ENCODE peak calls at places on chromosomes 16 and 17, in five cellular contexts. One of them, this sample, is unnamed.
A peak's percentile ranks its signal among the peaks of the same experiment; 100 is the strongest.

GRCh38 chr17:3004150-3004801 is 59.1 kb downstream of the OR1D5 start:
- DNase-seq in right cardiac atrium: peak; percentile 100
- DNase-seq in non-pigmented ciliary epithelial cell: peak; percentile 51
- DNase-seq in stimulated activated CD8-positive, alpha-beta memory T cell treated with anti-CD3 and anti-CD28 coated beads, Interleukin-15, amount 100 ng/mL, for 1 hour: peak; percentile 18
- DNase-seq in Caki2: peak; percentile 93
- DNase-seq in this sample: peak; percentile 99

GRCh38 chr17:9028171-9028570 is 6.9 kb downstream of the NTN1 start:
- DNase-seq in stimulated activated CD8-positive, alpha-beta memory T cell treated with anti-CD3 and anti-CD28 coated beads, Interleukin-15, amount 100 ng/mL, for 1 hour: no peak
- DNase-seq in non-pigmented ciliary epithelial cell: no peak
- DNase-seq in right cardiac atrium: no peak
- DNase-seq in Caki2: no peak
- DNase-seq in this sample: no peak

GRCh38 chr17:8572767-8573166 is 57.8 kb downstream of the MYH10 start:
- DNase-seq in non-pigmented ciliary epithelial cell: no peak
- DNase-seq in Caki2: no peak
- DNase-seq in stimulated activated CD8-positive, alpha-beta memory T cell treated with anti-CD3 and anti-CD28 coated beads, Interleukin-15, amount 100 ng/mL, for 1 hour: no peak
- DNase-seq in right cardiac atrium: no peak
- DNase-seq in this sample: no peak

GRCh38 chr16:75070055-75070841 is 46.3 kb downstream of the LDHD start:
- DNase-seq in stimulated activated CD8-positive, alpha-beta memory T cell treated with anti-CD3 and anti-CD28 coated beads, Interleukin-15, amount 100 ng/mL, for 1 hour: no peak
- DNase-seq in non-pigmented ciliary epithelial cell: no peak
- DNase-seq in Caki2: no peak
- DNase-seq in right cardiac atrium: peak; percentile 90
- DNase-seq in this sample: no peak

GRCh38 chr16:68236804-68237242 is 896 bp upstream of the ESRP2 start:
- DNase-seq in non-pigmented ciliary epithelial cell: no peak
- DNase-seq in right cardiac atrium: peak; percentile 61
- DNase-seq in Caki2: no peak
- DNase-seq in stimulated activated CD8-positive, alpha-beta memory T cell treated with anti-CD3 and anti-CD28 coated beads, Interleukin-15, amount 100 ng/mL, for 1 hour: no peak
- DNase-seq in this sample: no peak

GRCh38 chr17:77456271-77456950 is 315.6 kb downstream of the SEC14L1 start:
- DNase-seq in right cardiac atrium: no peak
- DNase-seq in stimulated activated CD8-positive, alpha-beta memory T cell treated with anti-CD3 and anti-CD28 coated beads, Interleukin-15, amount 100 ng/mL, for 1 hour: no peak
- DNase-seq in non-pigmented ciliary epithelial cell: no peak
- DNase-seq in Caki2: no peak
- DNase-seq in this sample: no peak

GRCh38 chr16:9500872-9501271 is 409.4 kb downstream of the HAPSTR1 start:
- DNase-seq in stimulated activated CD8-positive, alpha-beta memory T cell treated with anti-CD3 and anti-CD28 coated beads, Interleukin-15, amount 100 ng/mL, for 1 hour: no peak
- DNase-seq in Caki2: no peak
- DNase-seq in non-pigmented ciliary epithelial cell: no peak
- DNase-seq in right cardiac atrium: no peak
- DNase-seq in this sample: no peak

GRCh38 chr16:82093901-82094300 is 58.8 kb downstream of the HSD17B2 start:
- DNase-seq in right cardiac atrium: no peak
- DNase-seq in non-pigmented ciliary epithelial cell: no peak
- DNase-seq in Caki2: no peak
- DNase-seq in stimulated activated CD8-positive, alpha-beta memory T cell treated with anti-CD3 and anti-CD28 coated beads, Interleukin-15, amount 100 ng/mL, for 1 hour: no peak
- DNase-seq in this sample: no peak

GRCh38 chr16:57485091-57485915 is 990 bp downstream of the DOK4 start:
- DNase-seq in stimulated activated CD8-positive, alpha-beta memory T cell treated with anti-CD3 and anti-CD28 coated beads, Interleukin-15, amount 100 ng/mL, for 1 hour: no peak
- DNase-seq in right cardiac atrium: peak; percentile 69
- DNase-seq in non-pigmented ciliary epithelial cell: no peak
- DNase-seq in Caki2: no peak
- DNase-seq in this sample: no peak

GRCh38 chr17:68182940-68183551 is 64.8 kb upstream of the AMZ2 start:
- DNase-seq in right cardiac atrium: no peak
- DNase-seq in stimulated activated CD8-positive, alpha-beta memory T cell treated with anti-CD3 and anti-CD28 coated beads, Interleukin-15, amount 100 ng/mL, for 1 hour: peak; percentile 44
- DNase-seq in Caki2: no peak
- DNase-seq in non-pigmented ciliary epithelial cell: no peak
- DNase-seq in this sample: no peak

GRCh38 chr16:51164167-51164566 is 13.1 kb upstream of the SALL1 start:
- DNase-seq in stimulated activated CD8-positive, alpha-beta memory T cell treated with anti-CD3 and anti-CD28 coated beads, Interleukin-15, amount 100 ng/mL, for 1 hour: no peak
- DNase-seq in non-pigmented ciliary epithelial cell: no peak
- DNase-seq in right cardiac atrium: no peak
- DNase-seq in Caki2: peak; percentile 46
- DNase-seq in this sample: no peak

GRCh38 chr17:69485901-69486643 is 71.6 kb downstream of the MAP2K6 start:
- DNase-seq in non-pigmented ciliary epithelial cell: no peak
- DNase-seq in right cardiac atrium: no peak
- DNase-seq in Caki2: peak; percentile 33
- DNase-seq in stimulated activated CD8-positive, alpha-beta memory T cell treated with anti-CD3 and anti-CD28 coated beads, Interleukin-15, amount 100 ng/mL, for 1 hour: no peak
- DNase-seq in this sample: no peak

GRCh38 chr17:60388742-60389141 is 3.2 kb downstream of the USP32 start:
- DNase-seq in non-pigmented ciliary epithelial cell: no peak
- DNase-seq in Caki2: no peak
- DNase-seq in stimulated activated CD8-positive, alpha-beta memory T cell treated with anti-CD3 and anti-CD28 coated beads, Interleukin-15, amount 100 ng/mL, for 1 hour: no peak
- DNase-seq in right cardiac atrium: no peak
- DNase-seq in this sample: no peak

GRCh38 chr17:45110676-45111611 is 21.4 kb downstream of the PLCD3 start:
- DNase-seq in non-pigmented ciliary epithelial cell: no peak
- DNase-seq in stimulated activated CD8-positive, alpha-beta memory T cell treated with anti-CD3 and anti-CD28 coated beads, Interleukin-15, amount 100 ng/mL, for 1 hour: no peak
- DNase-seq in Caki2: no peak
- DNase-seq in right cardiac atrium: peak; percentile 78
- DNase-seq in this sample: no peak

GRCh38 chr17:60451071-60451470 is 28.8 kb downstream of the CHCT1 start:
- DNase-seq in non-pigmented ciliary epithelial cell: no peak
- DNase-seq in Caki2: no peak
- DNase-seq in stimulated activated CD8-positive, alpha-beta memory T cell treated with anti-CD3 and anti-CD28 coated beads, Interleukin-15, amount 100 ng/mL, for 1 hour: no peak
- DNase-seq in right cardiac atrium: no peak
- DNase-seq in this sample: no peak

GRCh38 chr17:4533522-4534502 is 21.4 kb downstream of the MYBBP1A start:
- DNase-seq in Caki2: no peak
- DNase-seq in stimulated activated CD8-positive, alpha-beta memory T cell treated with anti-CD3 and anti-CD28 coated beads, Interleukin-15, amount 100 ng/mL, for 1 hour: no peak
- DNase-seq in non-pigmented ciliary epithelial cell: no peak
- DNase-seq in right cardiac atrium: peak; percentile 70
- DNase-seq in this sample: no peak

GRCh38 chr17:36657763-36658490 is 56.5 kb downstream of the MRM1 start:
- DNase-seq in stimulated activated CD8-positive, alpha-beta memory T cell treated with anti-CD3 and anti-CD28 coated beads, Interleukin-15, amount 100 ng/mL, for 1 hour: no peak
- DNase-seq in Caki2: no peak
- DNase-seq in right cardiac atrium: no peak
- DNase-seq in non-pigmented ciliary epithelial cell: no peak
- DNase-seq in this sample: no peak

GRCh38 chr17:38727661-38728220 is 2.4 kb upstream of the CISD3 start:
- DNase-seq in Caki2: no peak
- DNase-seq in stimulated activated CD8-positive, alpha-beta memory T cell treated with anti-CD3 and anti-CD28 coated beads, Interleukin-15, amount 100 ng/mL, for 1 hour: peak; percentile 43
- DNase-seq in non-pigmented ciliary epithelial cell: no peak
- DNase-seq in right cardiac atrium: no peak
- DNase-seq in this sample: no peak

GRCh38 chr17:64781394-64781793 is 119.3 kb upstream of the SMURF2 start:
- DNase-seq in non-pigmented ciliary epithelial cell: no peak
- DNase-seq in Caki2: no peak
- DNase-seq in stimulated activated CD8-positive, alpha-beta memory T cell treated with anti-CD3 and anti-CD28 coated beads, Interleukin-15, amount 100 ng/mL, for 1 hour: no peak
- DNase-seq in right cardiac atrium: peak; percentile 86
- DNase-seq in this sample: no peak

GRCh38 chr17:73292031-73292531 is 19.7 kb downstream of the CDC42EP4 start:
- DNase-seq in right cardiac atrium: peak; percentile 80
- DNase-seq in Caki2: peak; percentile 88
- DNase-seq in stimulated activated CD8-positive, alpha-beta memory T cell treated with anti-CD3 and anti-CD28 coated beads, Interleukin-15, amount 100 ng/mL, for 1 hour: no peak
- DNase-seq in non-pigmented ciliary epithelial cell: no peak
- DNase-seq in this sample: peak; percentile 70

GRCh38 chr17:75390982-75391381 is 14.5 kb downstream of the GRB2 start:
- DNase-seq in right cardiac atrium: no peak
- DNase-seq in stimulated activated CD8-positive, alpha-beta memory T cell treated with anti-CD3 and anti-CD28 coated beads, Interleukin-15, amount 100 ng/mL, for 1 hour: no peak
- DNase-seq in Caki2: no peak
- DNase-seq in non-pigmented ciliary epithelial cell: no peak
- DNase-seq in this sample: no peak

GRCh38 chr16:2082171-2082982 is 34.6 kb downstream of the TSC2 start:
- DNase-seq in non-pigmented ciliary epithelial cell: no peak
- DNase-seq in Caki2: no peak
- DNase-seq in stimulated activated CD8-positive, alpha-beta memory T cell treated with anti-CD3 and anti-CD28 coated beads, Interleukin-15, amount 100 ng/mL, for 1 hour: no peak
- DNase-seq in right cardiac atrium: peak; percentile 87
- DNase-seq in this sample: no peak

GRCh38 chr16:56944954-56945839 is 13.3 kb downstream of the HERPUD1 start:
- DNase-seq in Caki2: peak; percentile 8
- DNase-seq in right cardiac atrium: no peak
- DNase-seq in stimulated activated CD8-positive, alpha-beta memory T cell treated with anti-CD3 and anti-CD28 coated beads, Interleukin-15, amount 100 ng/mL, for 1 hour: no peak
- DNase-seq in non-pigmented ciliary epithelial cell: no peak
- DNase-seq in this sample: no peak

GRCh38 chr16:88005148-88005547 is 53.9 kb downstream of the BANP start:
- DNase-seq in Caki2: no peak
- DNase-seq in non-pigmented ciliary epithelial cell: no peak
- DNase-seq in right cardiac atrium: peak; percentile 39
- DNase-seq in stimulated activated CD8-positive, alpha-beta memory T cell treated with anti-CD3 and anti-CD28 coated beads, Interleukin-15, amount 100 ng/mL, for 1 hour: no peak
- DNase-seq in this sample: no peak

GRCh38 chr17:75521290-75521689 is 4.2 kb upstream of the LLGL2 start:
- DNase-seq in stimulated activated CD8-positive, alpha-beta memory T cell treated with anti-CD3 and anti-CD28 coated beads, Interleukin-15, amount 100 ng/mL, for 1 hour: no peak
- DNase-seq in Caki2: no peak
- DNase-seq in non-pigmented ciliary epithelial cell: no peak
- DNase-seq in right cardiac atrium: no peak
- DNase-seq in this sample: no peak

GRCh38 chr16:78444-79145 is 570 bp downstream of the MPG start:
- DNase-seq in stimulated activated CD8-positive, alpha-beta memory T cell treated with anti-CD3 and anti-CD28 coated beads, Interleukin-15, amount 100 ng/mL, for 1 hour: no peak
- DNase-seq in non-pigmented ciliary epithelial cell: no peak
- DNase-seq in Caki2: no peak
- DNase-seq in right cardiac atrium: peak; percentile 80
- DNase-seq in this sample: no peak

GRCh38 chr17:50772251-50772650 is 4.9 kb upstream of the ANKRD40CL start:
- DNase-seq in non-pigmented ciliary epithelial cell: no peak
- DNase-seq in Caki2: no peak
- DNase-seq in right cardiac atrium: no peak
- DNase-seq in stimulated activated CD8-positive, alpha-beta memory T cell treated with anti-CD3 and anti-CD28 coated beads, Interleukin-15, amount 100 ng/mL, for 1 hour: no peak
- DNase-seq in this sample: no peak

GRCh38 chr16:641326-642188 is at the start of gene MCRIP2:
- DNase-seq in Caki2: peak; percentile 88
- DNase-seq in stimulated activated CD8-positive, alpha-beta memory T cell treated with anti-CD3 and anti-CD28 coated beads, Interleukin-15, amount 100 ng/mL, for 1 hour: no peak
- DNase-seq in non-pigmented ciliary epithelial cell: no peak
- DNase-seq in right cardiac atrium: peak; percentile 96
- DNase-seq in this sample: no peak

GRCh38 chr16:73365010-73365409 is 317.1 kb upstream of the ZFHX3 start:
- DNase-seq in non-pigmented ciliary epithelial cell: peak; percentile 1
- DNase-seq in Caki2: no peak
- DNase-seq in right cardiac atrium: no peak
- DNase-seq in stimulated activated CD8-positive, alpha-beta memory T cell treated with anti-CD3 and anti-CD28 coated beads, Interleukin-15, amount 100 ng/mL, for 1 hour: no peak
- DNase-seq in this sample: no peak